ENCODE peak calls at places on chromosome 21, in four cellular contexts. F is IMR-90, Y is A549, G is SK-N-SH. A is an unnamed sample.

GRCh38 chr21:26385721-26386120 is 187.4 kb downstream of the CYYR1 start:
- DNase-seq in F (no peak), Y (no peak), G (no peak), A (no peak)

GRCh38 chr21:35222021-35222420 is 172.9 kb upstream of the RUNX1 start:
- DNase-seq in F (no peak), Y (no peak), G (no peak), A (no peak)

GRCh38 chr21:31781737-31782136 is 49.8 kb upstream of the SCAF4 start:
- DNase-seq in F (peak), Y (no peak), G (no peak), A (no peak)

GRCh38 chr21:15617968-15618367 is 111.8 kb upstream of the USP25 start:
- DNase-seq in F (peak), Y (no peak), G (peak), A (no peak)

GRCh38 chr21:44090332-44090731 is 16.9 kb upstream of the PWP2 start:
- DNase-seq in F (no peak), Y (no peak), G (no peak), A (no peak)

GRCh38 chr21:44490405-44490804 is 35.1 kb downstream of the LRRC3 start:
- DNase-seq in F (no peak), Y (no peak), G (no peak), A (no peak)

GRCh38 chr21:44484498-44485253 is 29.4 kb downstream of the LRRC3 start:
- DNase-seq in F (no peak), Y (no peak), G (peak), A (no peak)

GRCh38 chr21:41953249-41953830 is 478 bp downstream of the C2CD2 start:
- DNase-seq in F (no peak), Y (no peak), G (peak), A (no peak)

GRCh38 chr21:34886554-34887385 is 162.3 kb downstream of the RUNX1 start:
- DNase-seq in F (no peak), Y (no peak), G (peak), A (no peak)

GRCh38 chr21:42214921-42215320 is 4.0 kb upstream of the ABCG1 start:
- DNase-seq in F (no peak), Y (no peak), G (no peak), A (no peak)

GRCh38 chr21:31837613-31838390 is 35.0 kb upstream of the HUNK start:
- DNase-seq in F (no peak), Y (no peak), G (no peak), A (no peak)

GRCh38 chr21:42775891-42776290 is 103.4 kb downstream of the WDR4 start:
- DNase-seq in F (no peak), Y (no peak), G (no peak), A (no peak)

GRCh38 chr21:32747396-32747795 is 19.6 kb upstream of the SYNJ1 start:
- DNase-seq in F (no peak), Y (no peak), G (no peak), A (no peak)

GRCh38 chr21:24045775-24046215 is 1561.5 kb downstream of the MRPL39 start:
- DNase-seq in F (peak), Y (no peak), G (peak), A (no peak)

GRCh38 chr21:26715878-26716506 is 129.2 kb downstream of the ADAMTS1 start:
- DNase-seq in F (peak), Y (peak), G (peak), A (no peak)

GRCh38 chr21:43644609-43645008 is 14.7 kb downstream of the HSF2BP start:
- DNase-seq in F (peak), Y (no peak), G (no peak), A (no peak)

GRCh38 chr21:25887166-25887565 is 152.4 kb downstream of the GABPA start:
- DNase-seq in F (no peak), Y (no peak), G (no peak), A (no peak)

GRCh38 chr21:42129300-42130266 is 58.5 kb downstream of the UMODL1 start:
- DNase-seq in F (no peak), Y (no peak), G (no peak), A (no peak)

GRCh38 chr21:42652527-42653491 is 612 bp upstream of the PDE9A start:
- DNase-seq in F (peak), Y (peak), G (peak), A (no peak)

GRCh38 chr21:36423772-36424433 is 38.7 kb downstream of the CHAF1B start:
- DNase-seq in F (no peak), Y (no peak), G (no peak), A (no peak)

GRCh38 chr21:28336299-28336698 is 656.4 kb downstream of the LTN1 start:
- DNase-seq in F (peak), Y (no peak), G (peak), A (no peak)

GRCh38 chr21:43345746-43346409 is 81.1 kb downstream of the SIK1 start:
- DNase-seq in F (peak), Y (no peak), G (no peak), A (no peak)

GRCh38 chr21:14734191-14734590 is 188.1 kb upstream of the SAMSN1 start:
- DNase-seq in F (no peak), Y (no peak), G (no peak), A (no peak)

GRCh38 chr21:28111151-28111619 is 881.5 kb downstream of the LTN1 start:
- DNase-seq in F (peak), Y (no peak), G (peak), A (no peak)

GRCh38 chr21:23639726-23640125 is 1967.6 kb downstream of the MRPL39 start:
- DNase-seq in F (no peak), Y (no peak), G (no peak), A (no peak)

GRCh38 chr21:33461538-33462250 is 18.1 kb downstream of the TMEM50B start:
- DNase-seq in F (no peak), Y (no peak), G (no peak), A (no peak)

GRCh38 chr21:25507522-25507921 is 99.8 kb downstream of the MRPL39 start:
- DNase-seq in F (peak), Y (no peak), G (no peak), A (no peak)

GRCh38 chr21:44377922-44378645 is 24.7 kb downstream of the TRPM2 start:
- DNase-seq in F (no peak), Y (no peak), G (peak), A (no peak)

GRCh38 chr21:28294046-28294445 is 698.6 kb downstream of the LTN1 start:
- DNase-seq in F (peak), Y (no peak), G (no peak), A (no peak)

GRCh38 chr21:14547834-14548513 is 1.9 kb upstream of the SAMSN1 start:
- DNase-seq in F (no peak), Y (no peak), G (no peak), A (no peak)

GRCh38 chr21:42591170-42591869 is 62.1 kb upstream of the PDE9A start:
- DNase-seq in F (no peak), Y (no peak), G (no peak), A (no peak)

GRCh38 chr21:33386222-33386784 is 16.9 kb upstream of the IFNGR2 start:
- DNase-seq in F (no peak), Y (no peak), G (no peak), A (no peak)

GRCh38 chr21:16037386-16037785 is 307.6 kb downstream of the USP25 start:
- DNase-seq in F (no peak), Y (no peak), G (no peak), A (no peak)

GRCh38 chr21:29538115-29538514 is 239.4 kb downstream of the BACH1 start:
- DNase-seq in F (peak), Y (no peak), G (no peak), A (no peak)

GRCh38 chr21:34865922-34866271 is 183.2 kb downstream of the RUNX1 start:
- DNase-seq in F (no peak), Y (no peak), G (no peak), A (peak)

GRCh38 chr21:32538147-32538792 is 47.1 kb downstream of the TCP10L start:
- DNase-seq in F (no peak), Y (no peak), G (no peak), A (no peak)

GRCh38 chr21:19322360-19322759 is 918.8 kb upstream of the TMPRSS15 start:
- DNase-seq in F (no peak), Y (no peak), G (no peak), A (no peak)

GRCh38 chr21:42063578-42064521 is 7.3 kb upstream of the UMODL1 start:
- DNase-seq in F (no peak), Y (no peak), G (no peak), A (peak)

GRCh38 chr21:34639882-34640788 is 25.2 kb upstream of the RCAN1 start:
- DNase-seq in F (peak), Y (no peak), G (no peak), A (peak)

DNA sequence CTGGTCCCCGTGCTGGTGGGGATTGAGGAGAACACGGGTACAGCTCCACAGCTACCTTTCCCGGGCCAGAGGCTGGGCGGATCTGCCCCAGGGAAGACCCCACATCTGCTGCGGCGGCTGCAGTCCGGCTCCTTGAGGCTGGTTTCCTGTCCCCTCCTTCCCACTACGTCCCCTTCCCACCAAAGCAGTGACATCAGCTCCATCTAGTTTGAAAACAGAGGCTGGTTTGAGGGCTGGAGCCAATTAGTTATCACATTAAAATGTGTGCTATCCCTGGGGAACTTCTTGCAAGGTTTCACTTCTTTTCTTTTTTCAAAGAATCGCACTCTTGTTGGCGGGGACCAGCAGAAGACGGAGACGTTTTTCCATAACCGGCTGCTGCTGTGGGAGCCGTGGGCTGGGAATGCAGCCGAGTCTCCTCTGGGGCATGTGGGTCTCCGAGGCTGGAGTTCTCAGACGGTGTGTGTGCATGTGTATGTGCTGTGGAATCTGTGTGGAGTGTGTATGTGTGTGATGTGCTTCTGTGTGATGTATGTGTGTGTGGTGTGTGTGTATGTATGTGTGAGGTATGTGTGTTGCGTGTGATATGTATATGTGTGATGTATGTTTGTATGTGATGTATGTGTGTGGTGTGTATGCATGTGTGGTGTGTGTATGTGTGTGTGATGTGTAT is 8.9 kb upstream of the PCBP3 start:
- DNase-seq in F (peak), Y (no peak), G (peak), A (no peak)
- H3K4me2 ChIP-seq in F (no peak), Y (no peak), G (peak), A (peak)

GRCh38 chr21:39712976-39713375 is 32.0 kb upstream of the IGSF5 start:
- DNase-seq in F (no peak), Y (no peak), G (no peak), A (no peak)
- TF ChIP-seq USF2 in F (no peak), Y (no peak), G (no peak), A (no peak)

GRCh38 chr21:40531016-40531415 is 315.9 kb downstream of the DSCAM start:
- DNase-seq in F (no peak), Y (no peak), G (no peak), A (no peak)
- H3K4me2 ChIP-seq in F (no peak), Y (no peak), G (no peak), A (no peak)

DNA sequence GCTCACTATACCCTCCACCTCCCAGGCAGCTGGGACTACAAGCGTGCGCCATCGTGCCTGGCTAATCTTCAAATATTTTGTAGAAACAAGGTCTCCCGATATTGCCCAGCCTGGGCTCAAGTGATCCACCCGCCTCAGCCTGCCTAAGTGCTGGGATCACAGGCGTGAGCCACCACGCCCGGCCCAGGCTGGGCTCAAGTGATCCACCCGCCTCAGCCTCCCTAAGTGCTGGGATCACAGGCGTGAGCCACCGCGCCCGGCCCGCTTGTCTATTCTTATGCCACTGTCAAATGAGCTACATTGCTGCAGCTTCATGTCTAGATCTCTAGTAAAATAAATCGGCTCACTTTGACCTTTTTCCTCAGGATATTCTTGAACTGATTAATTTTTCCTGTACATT is 107.7 kb upstream of the COL6A1 start:
- DNase-seq in F (no peak), Y (no peak), G (no peak), A (no peak)
- TF ChIP-seq USF2 in F (no peak), Y (no peak), G (no peak), A (no peak)

DNA sequence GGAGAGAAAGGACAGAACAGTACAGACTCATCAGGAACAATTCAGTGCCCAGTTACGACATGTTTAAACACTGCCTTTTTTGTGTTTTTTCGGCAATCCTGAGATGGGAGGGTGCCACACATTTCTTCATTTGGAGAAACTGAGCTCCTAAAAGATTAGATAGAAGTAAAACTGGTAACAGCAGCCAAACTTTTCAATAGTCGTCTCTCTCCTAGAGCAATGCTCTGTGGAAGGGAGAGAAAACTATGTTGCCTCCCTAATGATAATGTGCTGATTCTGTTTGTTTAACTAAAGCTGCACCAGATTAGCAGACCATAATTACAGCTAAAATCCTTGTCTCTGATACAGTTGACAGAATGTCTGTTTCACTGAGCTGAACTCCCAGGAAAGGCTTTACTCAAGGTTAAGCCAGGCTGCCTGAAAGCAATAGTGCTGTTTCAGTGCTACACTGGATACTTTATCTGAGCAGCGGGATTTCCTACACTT is 76.2 kb upstream of the CXADR start:
- DNase-seq in F (no peak), Y (no peak), G (peak), A (no peak)
- H3K4me2 ChIP-seq in F (no peak), Y (no peak), G (no peak), A (no peak)

GRCh38 chr21:37742115-37742514 is 174.1 kb downstream of the KCNJ6 start:
- DNase-seq in F (no peak), Y (no peak), G (no peak), A (no peak)
- TF ChIP-seq USF2 in F (no peak), Y (no peak), G (no peak), A (no peak)

A was measured in GM12878.